ENCODE peak calls at places on chromosomes 2 and 18, in seven cellular contexts. E, G, O, W, M, L and X are unnamed samples.

GRCh38 chr2:156892449-156893335 is 364.8 kb upstream of the GALNT5 start:
- DNase-seq in E (no peak), G (peak), O (no peak), W (peak), M (peak), L (no peak), X (peak)

GRCh38 chr2:99810241-99810640 is 320.4 kb upstream of the REV1 start:
- DNase-seq in E (no peak), G (no peak), O (no peak), W (no peak), M (no peak), L (no peak), X (no peak)

GRCh38 chr2:48799605-48800004 is 44.1 kb upstream of the LHCGR start:
- DNase-seq in E (no peak), G (no peak), O (no peak), W (no peak), M (no peak), L (no peak), X (no peak)

GRCh38 chr18:42131044-42131939 is 176.3 kb downstream of the PIK3C3 start:
- DNase-seq in E (no peak), G (no peak), O (no peak), W (no peak), M (no peak), L (peak), X (no peak)

GRCh38 chr2:126979039-126979438 is 80.3 kb downstream of the TEX51 start:
- DNase-seq in E (no peak), G (no peak), O (no peak), W (no peak), M (no peak), L (no peak), X (no peak)

GRCh38 chr2:217900780-217901360 is 101.9 kb downstream of the TNS1 start:
- DNase-seq in E (no peak), G (no peak), O (no peak), W (no peak), M (no peak), L (no peak), X (no peak)

GRCh38 chr2:227248876-227249275 is 76.2 kb upstream of the MFF start:
- DNase-seq in E (no peak), G (no peak), O (no peak), W (no peak), M (no peak), L (no peak), X (no peak)

GRCh38 chr18:31252522-31252921 is 65.4 kb upstream of the DSG1 start:
- DNase-seq in E (no peak), G (no peak), O (no peak), W (no peak), M (no peak), L (no peak), X (no peak)

GRCh38 chr18:21918693-21919092 is 178.1 kb downstream of the MIB1 start:
- DNase-seq in E (no peak), G (no peak), O (no peak), W (no peak), M (no peak), L (no peak), X (no peak)

GRCh38 chr2:98768765-98769476 is 38.0 kb upstream of the MGAT4A start:
- DNase-seq in E (no peak), G (peak), O (no peak), W (peak), M (no peak), L (no peak), X (peak)

GRCh38 chr2:26579025-26579722 is 62.0 kb downstream of the CIB4 start:
- DNase-seq in E (no peak), G (no peak), O (no peak), W (no peak), M (no peak), L (no peak), X (no peak)

GRCh38 chr18:30889582-30890301 is 152.8 kb downstream of the DSC3 start:
- DNase-seq in E (no peak), G (no peak), O (no peak), W (no peak), M (peak), L (no peak), X (peak)

GRCh38 chr2:126639276-126639675 is 16.7 kb upstream of the GYPC start:
- DNase-seq in E (no peak), G (no peak), O (peak), W (no peak), M (no peak), L (no peak), X (no peak)

GRCh38 chr2:31967790-31968189 is 43.0 kb downstream of the MEMO1 start:
- DNase-seq in E (no peak), G (no peak), O (no peak), W (no peak), M (no peak), L (no peak), X (no peak)

GRCh38 chr2:137969418-137969765 is 5.1 kb downstream of the HNMT start:
- DNase-seq in E (peak), G (no peak), O (no peak), W (peak), M (no peak), L (no peak), X (no peak)

GRCh38 chr2:33322099-33322498 is 154.3 kb upstream of the RASGRP3 start:
- DNase-seq in E (peak), G (no peak), O (no peak), W (peak), M (no peak), L (no peak), X (no peak)

GRCh38 chr2:119049968-119050657 is 108.1 kb downstream of the MARCO start:
- DNase-seq in E (no peak), G (no peak), O (no peak), W (no peak), M (peak), L (no peak), X (peak)

GRCh38 chr2:31113765-31114164 is 24.5 kb downstream of the GALNT14 start:
- DNase-seq in E (no peak), G (no peak), O (no peak), W (no peak), M (no peak), L (no peak), X (no peak)

GRCh38 chr2:174901075-174901474 is 104.1 kb downstream of the CHN1 start:
- DNase-seq in E (no peak), G (no peak), O (no peak), W (peak), M (no peak), L (no peak), X (peak)

GRCh38 chr2:120684691-120685402 is 50.8 kb upstream of the GLI2 start:
- DNase-seq in E (no peak), G (no peak), O (no peak), W (peak), M (no peak), L (no peak), X (no peak)

GRCh38 chr2:138112536-138112935 is 148.3 kb downstream of the HNMT start:
- DNase-seq in E (no peak), G (no peak), O (no peak), W (no peak), M (no peak), L (no peak), X (no peak)

GRCh38 chr2:157872791-157873190 is 3.3 kb downstream of the ACVR1 start:
- DNase-seq in E (no peak), G (no peak), O (no peak), W (no peak), M (no peak), L (no peak), X (no peak)

GRCh38 chr2:2834105-2834504 is 503.0 kb upstream of the MYT1L start:
- DNase-seq in E (no peak), G (no peak), O (no peak), W (no peak), M (no peak), L (no peak), X (no peak)

GRCh38 chr2:150482111-150482510 is 5.4 kb downstream of the RND3 start:
- DNase-seq in E (no peak), G (no peak), O (no peak), W (no peak), M (no peak), L (no peak), X (no peak)
- H3K4me3 ChIP-seq in E (no peak), G (no peak), O (no peak), W (peak), M (no peak), L (no peak), X (no peak)

DNA sequence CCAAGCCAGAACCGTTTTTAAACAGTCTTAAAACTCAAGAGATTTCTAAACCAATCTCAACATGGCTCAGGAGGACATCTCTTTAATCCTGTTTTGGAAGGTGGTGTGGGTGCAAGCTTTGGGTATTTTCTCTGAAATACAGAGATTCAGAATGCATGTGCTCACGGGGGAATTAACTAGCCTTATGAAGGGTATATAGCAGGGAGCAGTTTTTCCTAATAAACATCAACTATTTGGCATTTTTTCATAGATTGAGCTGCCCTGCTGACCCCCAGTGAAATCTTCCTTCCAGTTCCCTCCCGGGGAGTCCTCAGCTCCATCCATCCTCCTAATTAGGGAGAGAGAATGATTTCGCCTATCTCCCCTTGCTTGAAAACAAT is 122.6 kb downstream of the SMAD7 start:
- DNase-seq in E (no peak), G (no peak), O (no peak), W (no peak), M (no peak), L (peak), X (no peak)
- H3K4me3 ChIP-seq in E (no peak), G (no peak), O (no peak), W (peak), M (no peak), L (no peak), X (no peak)

GRCh38 chr2:232318175-232318855 is 60.2 kb upstream of the ALPP start:
- DNase-seq in E (no peak), G (peak), O (no peak), W (no peak), M (no peak), L (no peak), X (no peak)

GRCh38 chr2:232321156-232321816 is 57.3 kb upstream of the ALPP start:
- DNase-seq in E (peak), G (no peak), O (peak), W (no peak), M (no peak), L (peak), X (no peak)

GRCh38 chr2:232321817-232322559 is 56.6 kb upstream of the ALPP start:
- DNase-seq in E (peak), G (no peak), O (peak), W (no peak), M (no peak), L (peak), X (no peak)

GRCh38 chr2:232320038-232320790 is 58.3 kb upstream of the ALPP start:
- DNase-seq in E (no peak), G (peak), O (peak), W (no peak), M (no peak), L (no peak), X (peak)

DNA sequence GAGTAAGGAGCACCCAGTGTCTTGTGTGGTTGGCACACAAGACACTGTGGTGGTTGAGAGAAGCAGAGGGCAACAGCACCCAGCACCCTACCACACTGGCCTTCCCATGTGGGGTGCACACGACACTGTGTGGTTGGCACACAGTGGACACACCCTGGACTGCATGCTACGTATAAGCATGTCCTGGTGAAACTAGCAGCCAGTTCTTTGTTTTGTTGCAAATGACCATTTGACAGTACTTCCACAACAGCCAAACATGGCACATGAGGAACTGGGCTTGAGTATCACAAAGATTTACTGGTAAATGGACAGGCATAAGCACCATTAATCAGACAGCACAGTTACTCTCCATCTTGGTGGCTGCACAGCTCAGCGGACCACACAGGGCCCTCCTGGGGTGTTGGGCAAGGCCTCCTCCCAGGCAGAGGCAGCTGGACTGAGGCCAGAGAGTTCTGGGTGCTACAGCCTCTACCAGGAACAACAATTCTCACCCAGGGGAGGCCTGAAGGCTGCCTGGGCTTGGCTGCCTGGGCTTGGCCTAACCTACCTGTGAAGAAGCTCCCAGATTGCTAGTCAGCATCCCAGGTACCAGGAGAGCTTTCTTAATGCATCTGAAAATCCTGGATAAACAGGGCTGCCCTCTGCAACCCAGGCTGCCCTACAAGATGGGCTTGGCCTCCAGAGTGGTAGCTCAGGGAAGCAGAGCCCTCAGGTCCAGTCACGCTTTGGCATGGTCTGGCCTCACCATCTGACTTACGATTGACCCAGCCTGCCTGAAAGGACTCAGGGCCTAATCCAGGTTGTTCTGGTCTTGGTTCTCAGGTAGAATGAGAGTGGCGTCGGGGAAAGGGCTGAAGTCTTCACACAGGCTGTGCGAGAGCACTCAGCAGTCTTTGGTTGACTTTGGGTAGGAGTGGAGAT is 59.2 kb upstream of the ALPP start:
- DNase-seq in E (no peak), G (no peak), O (no peak), W (no peak), M (no peak), L (no peak), X (no peak)
- H3K4me3 ChIP-seq in E (no peak), G (no peak), O (no peak), W (no peak), M (no peak), L (no peak), X (peak)

DNA sequence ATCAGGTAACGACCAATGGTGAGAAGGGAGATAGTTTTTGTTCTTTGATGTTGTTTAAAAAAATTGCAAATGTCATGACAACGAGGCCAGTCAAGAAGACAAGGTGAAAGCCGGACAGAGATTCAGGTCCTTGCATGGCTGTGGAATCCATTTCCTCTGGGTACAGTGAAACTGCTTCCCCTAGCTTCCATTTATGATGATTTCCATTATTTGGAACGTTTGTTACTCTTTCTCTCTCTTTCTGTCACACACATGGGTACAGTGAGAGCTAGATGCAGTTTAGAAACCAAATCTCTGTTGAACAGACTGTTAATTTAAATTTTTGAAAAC is 57.4 kb upstream of the MSH2 start:
- DNase-seq in E (no peak), G (no peak), O (no peak), W (no peak), M (no peak), L (no peak), X (no peak)
- H3K4me3 ChIP-seq in E (no peak), G (peak), O (no peak), W (no peak), M (peak), L (no peak), X (no peak)

DNA sequence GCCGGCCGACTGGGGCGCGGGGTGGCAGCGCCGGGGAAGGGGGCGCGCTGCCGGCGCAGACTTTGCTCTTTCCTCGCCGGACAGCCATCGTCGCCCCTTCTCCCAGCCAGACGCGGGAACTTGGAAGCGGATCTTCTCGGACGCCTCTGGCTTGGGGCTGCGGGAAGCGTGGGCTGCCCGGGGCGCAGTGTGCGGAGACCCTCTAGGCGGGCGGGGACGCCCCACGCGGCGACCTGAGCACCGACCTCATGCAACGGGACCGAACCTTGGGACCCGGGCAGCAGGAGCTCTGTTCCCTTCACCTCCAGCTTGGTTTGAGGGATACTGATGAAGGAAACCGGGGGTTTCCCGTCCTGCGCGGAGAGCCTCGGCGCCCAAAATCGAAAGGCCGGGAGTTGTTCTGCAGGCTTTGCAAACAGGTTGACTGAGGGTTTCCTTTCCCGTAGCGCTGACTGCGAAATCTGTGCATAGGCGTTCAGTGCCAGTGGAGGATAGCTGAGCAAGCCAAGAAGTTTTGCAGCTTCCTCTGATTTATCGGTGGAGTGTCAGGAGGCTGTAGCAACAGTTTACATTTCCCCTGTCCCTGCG is 485 bp downstream of the THSD7B start:
- DNase-seq in E (no peak), G (peak), O (no peak), W (peak), M (no peak), L (no peak), X (no peak)
- H3K4me3 ChIP-seq in E (peak), G (peak), O (no peak), W (peak), M (peak), L (peak), X (no peak)

DNA sequence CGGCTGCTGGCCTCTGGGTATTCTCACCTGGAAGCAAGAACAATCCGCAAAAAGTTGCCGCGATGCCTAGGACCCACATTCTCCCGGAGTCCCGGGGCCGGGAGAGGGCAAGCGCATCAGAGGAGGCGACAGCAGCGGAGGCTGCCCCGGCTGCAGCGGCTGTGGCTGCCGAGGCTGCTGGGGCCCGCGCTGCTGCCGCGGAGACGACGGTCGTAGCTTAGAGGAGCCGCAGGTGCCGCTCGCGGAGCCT is 226 bp downstream of the LYPD1 start:
- DNase-seq in E (no peak), G (no peak), O (no peak), W (peak), M (no peak), L (no peak), X (no peak)
- H3K4me3 ChIP-seq in E (peak), G (peak), O (peak), W (peak), M (peak), L (peak), X (no peak)

GRCh38 chr18:46917108-46917807 is at the start of the genes KATNAL2 and PIAS2:
- DNase-seq in E (peak), G (peak), O (peak), W (peak), M (peak), L (peak), X (peak)

GRCh38 chr18:46920067-46920466 is 2.7 kb downstream of the KATNAL2 start:
- DNase-seq in E (no peak), G (no peak), O (no peak), W (no peak), M (no peak), L (no peak), X (no peak)

GRCh38 chr18:46917808-46918600 is 602 bp downstream of the KATNAL2 start:
- DNase-seq in E (peak), G (peak), O (no peak), W (peak), M (peak), L (peak), X (no peak)

GRCh38 chr18:46916551-46917107 is 678 bp downstream of the PIAS2 start:
- DNase-seq in E (no peak), G (peak), O (no peak), W (peak), M (peak), L (no peak), X (peak)

GRCh38 chr18:46915800-46916550 is 1.3 kb downstream of the PIAS2 start:
- DNase-seq in E (no peak), G (no peak), O (no peak), W (peak), M (no peak), L (no peak), X (no peak)
- H3K4me3 ChIP-seq in E (no peak), G (peak), O (peak), W (peak), M (peak), L (peak), X (peak)

GRCh38 chr2:239383036-239383795 is 17.6 kb downstream of the HDAC4 start:
- DNase-seq in E (no peak), G (no peak), O (no peak), W (no peak), M (no peak), L (no peak), X (no peak)
- H3K4me3 ChIP-seq in E (no peak), G (no peak), O (no peak), W (no peak), M (no peak), L (no peak), X (no peak)

GRCh38 chr2:239303711-239304532 is 96.9 kb downstream of the HDAC4 start:
- DNase-seq in E (peak), G (no peak), O (no peak), W (no peak), M (no peak), L (peak), X (no peak)
- H3K4me3 ChIP-seq in E (no peak), G (no peak), O (no peak), W (no peak), M (no peak), L (no peak), X (peak)